ENCODE peak calls at places on chromosomes 12 and 14, in ten cellular contexts. One of them, this sample, is unnamed.
A peak's percentile ranks its signal among the peaks of the same experiment; 100 is the strongest.

GRCh38 chr12:97716356-97716755 is 253.8 kb downstream of the RMST start:
- DNase-seq in pulmonary artery endothelial cell: no peak
- DNase-seq in amniotic stem cell: no peak
- DNase-seq in DMS153: no peak
- DNase-seq in HCEC 1CT: no peak
- DNase-seq in hypothalamus: no peak
- DNase-seq in left lung: no peak
- DNase-seq in foreskin fibroblast: no peak
- DNase-seq in retinal pigment epithelial cell: peak; percentile 0
- DNase-seq in cardiac fibroblast: peak; percentile 11
- DNase-seq in this sample: no peak

GRCh38 chr12:130859128-130859527 is 12.7 kb upstream of the RAN start:
- DNase-seq in HCEC 1CT: no peak
- DNase-seq in amniotic stem cell: no peak
- DNase-seq in retinal pigment epithelial cell: no peak
- DNase-seq in hypothalamus: no peak
- DNase-seq in pulmonary artery endothelial cell: no peak
- DNase-seq in cardiac fibroblast: no peak
- DNase-seq in left lung: no peak
- DNase-seq in DMS153: no peak
- DNase-seq in foreskin fibroblast: no peak
- DNase-seq in this sample: no peak

GRCh38 chr12:80625901-80626300 is 81.5 kb upstream of the MYF6 start:
- DNase-seq in HCEC 1CT: peak; percentile 16
- DNase-seq in cardiac fibroblast: no peak
- DNase-seq in retinal pigment epithelial cell: no peak
- DNase-seq in hypothalamus: no peak
- DNase-seq in left lung: no peak
- DNase-seq in amniotic stem cell: no peak
- DNase-seq in DMS153: no peak
- DNase-seq in foreskin fibroblast: peak; percentile 32
- DNase-seq in pulmonary artery endothelial cell: no peak
- DNase-seq in this sample: no peak

GRCh38 chr12:99824900-99825562 is 159.7 kb downstream of the ANKS1B start:
- DNase-seq in cardiac fibroblast: no peak
- DNase-seq in DMS153: no peak
- DNase-seq in HCEC 1CT: no peak
- DNase-seq in retinal pigment epithelial cell: no peak
- DNase-seq in hypothalamus: no peak
- DNase-seq in left lung: no peak
- DNase-seq in pulmonary artery endothelial cell: no peak
- DNase-seq in amniotic stem cell: no peak
- DNase-seq in foreskin fibroblast: peak; percentile 0
- DNase-seq in this sample: no peak

GRCh38 chr14:91230363-91231035 is 14.0 kb downstream of the GPR68 start:
- DNase-seq in left lung: no peak
- DNase-seq in pulmonary artery endothelial cell: no peak
- DNase-seq in hypothalamus: no peak
- DNase-seq in DMS153: no peak
- DNase-seq in foreskin fibroblast: peak; percentile 23
- DNase-seq in cardiac fibroblast: no peak
- DNase-seq in amniotic stem cell: no peak
- DNase-seq in HCEC 1CT: peak; percentile 70
- DNase-seq in retinal pigment epithelial cell: no peak
- DNase-seq in this sample: no peak

GRCh38 chr14:47442206-47442605 is 233.2 kb downstream of the MDGA2 start:
- DNase-seq in amniotic stem cell: no peak
- DNase-seq in cardiac fibroblast: peak; percentile 5
- DNase-seq in left lung: peak; percentile 32
- DNase-seq in foreskin fibroblast: no peak
- DNase-seq in retinal pigment epithelial cell: peak; percentile 81
- DNase-seq in hypothalamus: no peak
- DNase-seq in pulmonary artery endothelial cell: no peak
- DNase-seq in HCEC 1CT: no peak
- DNase-seq in DMS153: no peak
- DNase-seq in this sample: peak; percentile 38

GRCh38 chr12:132204064-132204821 is 60.0 kb downstream of the NOC4L start:
- DNase-seq in pulmonary artery endothelial cell: no peak
- DNase-seq in HCEC 1CT: no peak
- DNase-seq in hypothalamus: no peak
- DNase-seq in cardiac fibroblast: no peak
- DNase-seq in DMS153: no peak
- DNase-seq in amniotic stem cell: no peak
- DNase-seq in retinal pigment epithelial cell: no peak
- DNase-seq in left lung: no peak
- DNase-seq in foreskin fibroblast: peak; percentile 73
- DNase-seq in this sample: no peak

GRCh38 chr12:27602516-27602915 is 78.5 kb downstream of the PPFIBP1 start:
- DNase-seq in cardiac fibroblast: no peak
- DNase-seq in left lung: no peak
- DNase-seq in foreskin fibroblast: no peak
- DNase-seq in retinal pigment epithelial cell: no peak
- DNase-seq in hypothalamus: no peak
- DNase-seq in amniotic stem cell: no peak
- DNase-seq in pulmonary artery endothelial cell: no peak
- DNase-seq in HCEC 1CT: peak; percentile 54
- DNase-seq in DMS153: no peak
- DNase-seq in this sample: peak; percentile 47

GRCh38 chr14:99820702-99821331 is 27.6 kb downstream of the EML1 start:
- DNase-seq in HCEC 1CT: no peak
- DNase-seq in hypothalamus: no peak
- DNase-seq in left lung: no peak
- DNase-seq in DMS153: no peak
- DNase-seq in retinal pigment epithelial cell: no peak
- DNase-seq in cardiac fibroblast: no peak
- DNase-seq in amniotic stem cell: no peak
- DNase-seq in pulmonary artery endothelial cell: no peak
- DNase-seq in foreskin fibroblast: no peak
- DNase-seq in this sample: no peak

GRCh38 chr14:74427651-74428050 is 1.6 kb upstream of the SYNDIG1L start:
- DNase-seq in hypothalamus: no peak
- DNase-seq in DMS153: no peak
- DNase-seq in left lung: no peak
- DNase-seq in retinal pigment epithelial cell: no peak
- DNase-seq in foreskin fibroblast: no peak
- DNase-seq in amniotic stem cell: no peak
- DNase-seq in cardiac fibroblast: no peak
- DNase-seq in pulmonary artery endothelial cell: no peak
- DNase-seq in HCEC 1CT: no peak
- DNase-seq in this sample: no peak

GRCh38 chr12:39395866-39396265 is 47.1 kb downstream of the KIF21A start:
- DNase-seq in left lung: no peak
- DNase-seq in DMS153: no peak
- DNase-seq in cardiac fibroblast: peak; percentile 52
- DNase-seq in amniotic stem cell: no peak
- DNase-seq in hypothalamus: no peak
- DNase-seq in HCEC 1CT: no peak
- DNase-seq in retinal pigment epithelial cell: no peak
- DNase-seq in pulmonary artery endothelial cell: no peak
- DNase-seq in foreskin fibroblast: no peak
- DNase-seq in this sample: no peak

GRCh38 chr12:7935464-7935772 is 569 bp downstream of the SLC2A3 start:
- DNase-seq in cardiac fibroblast: no peak
- DNase-seq in pulmonary artery endothelial cell: no peak
- DNase-seq in hypothalamus: no peak
- DNase-seq in foreskin fibroblast: peak; percentile 24
- DNase-seq in amniotic stem cell: no peak
- DNase-seq in retinal pigment epithelial cell: no peak
- DNase-seq in DMS153: no peak
- DNase-seq in HCEC 1CT: peak; percentile 10
- DNase-seq in left lung: no peak
- DNase-seq in this sample: no peak

GRCh38 chr12:56315626-56316473 is at the start of gene CNPY2:
- DNase-seq in left lung: peak; percentile 97
- DNase-seq in retinal pigment epithelial cell: peak; percentile 99
- DNase-seq in foreskin fibroblast: peak; percentile 98
- DNase-seq in amniotic stem cell: peak; percentile 97
- DNase-seq in cardiac fibroblast: peak; percentile 98
- DNase-seq in pulmonary artery endothelial cell: peak; percentile 90
- DNase-seq in DMS153: peak; percentile 99
- DNase-seq in HCEC 1CT: peak; percentile 98
- DNase-seq in hypothalamus: peak; percentile 80
- DNase-seq in this sample: peak; percentile 95

GRCh38 chr12:85661461-85662208 is 174.6 kb downstream of the RASSF9 start:
- DNase-seq in DMS153: no peak
- DNase-seq in HCEC 1CT: no peak
- DNase-seq in amniotic stem cell: no peak
- DNase-seq in pulmonary artery endothelial cell: no peak
- DNase-seq in retinal pigment epithelial cell: no peak
- DNase-seq in hypothalamus: no peak
- DNase-seq in foreskin fibroblast: no peak
- DNase-seq in left lung: no peak
- DNase-seq in cardiac fibroblast: no peak
- DNase-seq in this sample: no peak

GRCh38 chr12:54416908-54417603 is 2.0 kb downstream of the ITGA5 start:
- DNase-seq in HCEC 1CT: peak; percentile 45
- DNase-seq in left lung: no peak
- DNase-seq in hypothalamus: no peak
- DNase-seq in amniotic stem cell: no peak
- DNase-seq in foreskin fibroblast: peak; percentile 71
- DNase-seq in DMS153: no peak
- DNase-seq in retinal pigment epithelial cell: no peak
- DNase-seq in pulmonary artery endothelial cell: no peak
- DNase-seq in cardiac fibroblast: no peak
- DNase-seq in this sample: no peak

GRCh38 chr12:84973026-84973425 is 60.4 kb upstream of the SLC6A15 start:
- DNase-seq in left lung: no peak
- DNase-seq in retinal pigment epithelial cell: no peak
- DNase-seq in hypothalamus: no peak
- DNase-seq in amniotic stem cell: no peak
- DNase-seq in HCEC 1CT: no peak
- DNase-seq in DMS153: no peak
- DNase-seq in foreskin fibroblast: peak; percentile 49
- DNase-seq in cardiac fibroblast: no peak
- DNase-seq in pulmonary artery endothelial cell: no peak
- DNase-seq in this sample: no peak

GRCh38 chr14:66508846-66509621 is 1.1 kb downstream of the GPHN start:
- DNase-seq in cardiac fibroblast: peak; percentile 26
- DNase-seq in hypothalamus: peak; percentile 11
- DNase-seq in foreskin fibroblast: peak; percentile 58
- DNase-seq in left lung: peak; percentile 48
- DNase-seq in retinal pigment epithelial cell: no peak
- DNase-seq in DMS153: peak; percentile 4
- DNase-seq in pulmonary artery endothelial cell: no peak
- DNase-seq in amniotic stem cell: no peak
- DNase-seq in HCEC 1CT: peak; percentile 39
- DNase-seq in this sample: peak; percentile 59

GRCh38 chr12:122836027-122836921 is 1.0 kb downstream of the HIP1R start:
- DNase-seq in left lung: no peak
- DNase-seq in hypothalamus: no peak
- DNase-seq in pulmonary artery endothelial cell: no peak
- DNase-seq in foreskin fibroblast: peak; percentile 68
- DNase-seq in HCEC 1CT: peak; percentile 25
- DNase-seq in amniotic stem cell: no peak
- DNase-seq in retinal pigment epithelial cell: no peak
- DNase-seq in DMS153: peak; percentile 40
- DNase-seq in cardiac fibroblast: peak; percentile 46
- DNase-seq in this sample: no peak

GRCh38 chr12:112401054-112401453 is 8.4 kb downstream of the RPL6 start:
- DNase-seq in retinal pigment epithelial cell: no peak
- DNase-seq in cardiac fibroblast: no peak
- DNase-seq in foreskin fibroblast: no peak
- DNase-seq in DMS153: no peak
- DNase-seq in amniotic stem cell: no peak
- DNase-seq in hypothalamus: no peak
- DNase-seq in HCEC 1CT: no peak
- DNase-seq in left lung: no peak
- DNase-seq in pulmonary artery endothelial cell: no peak
- DNase-seq in this sample: no peak

GRCh38 chr12:106133136-106134087 is 5.3 kb downstream of the NUAK1 start:
- DNase-seq in left lung: no peak
- DNase-seq in HCEC 1CT: peak; percentile 8
- DNase-seq in hypothalamus: no peak
- DNase-seq in pulmonary artery endothelial cell: no peak
- DNase-seq in foreskin fibroblast: peak; percentile 31
- DNase-seq in cardiac fibroblast: no peak
- DNase-seq in retinal pigment epithelial cell: no peak
- DNase-seq in DMS153: no peak
- DNase-seq in amniotic stem cell: no peak
- DNase-seq in this sample: no peak

GRCh38 chr12:48857278-48857994 is 5.5 kb upstream of the DDX23 start:
- DNase-seq in amniotic stem cell: no peak
- DNase-seq in HCEC 1CT: no peak
- DNase-seq in hypothalamus: no peak
- DNase-seq in foreskin fibroblast: no peak
- DNase-seq in DMS153: no peak
- DNase-seq in pulmonary artery endothelial cell: no peak
- DNase-seq in retinal pigment epithelial cell: no peak
- DNase-seq in left lung: no peak
- DNase-seq in cardiac fibroblast: no peak
- DNase-seq in this sample: no peak

GRCh38 chr14:61380984-61381383 is 59.6 kb downstream of the PRKCH start:
- DNase-seq in cardiac fibroblast: no peak
- DNase-seq in HCEC 1CT: no peak
- DNase-seq in pulmonary artery endothelial cell: no peak
- DNase-seq in foreskin fibroblast: no peak
- DNase-seq in DMS153: no peak
- DNase-seq in hypothalamus: no peak
- DNase-seq in left lung: no peak
- DNase-seq in amniotic stem cell: no peak
- DNase-seq in retinal pigment epithelial cell: no peak
- DNase-seq in this sample: no peak

GRCh38 chr12:111428728-111429175 is 23.0 kb downstream of the SH2B3 start:
- DNase-seq in left lung: peak; percentile 87
- DNase-seq in retinal pigment epithelial cell: no peak
- DNase-seq in hypothalamus: no peak
- DNase-seq in pulmonary artery endothelial cell: no peak
- DNase-seq in foreskin fibroblast: no peak
- DNase-seq in DMS153: no peak
- DNase-seq in HCEC 1CT: no peak
- DNase-seq in cardiac fibroblast: no peak
- DNase-seq in amniotic stem cell: no peak
- DNase-seq in this sample: no peak

GRCh38 chr12:98418357-98419075 is 96.9 kb upstream of the TMPO start:
- DNase-seq in cardiac fibroblast: peak; percentile 98
- DNase-seq in left lung: peak; percentile 93
- DNase-seq in pulmonary artery endothelial cell: no peak
- DNase-seq in hypothalamus: no peak
- DNase-seq in DMS153: no peak
- DNase-seq in HCEC 1CT: peak; percentile 96
- DNase-seq in amniotic stem cell: peak; percentile 90
- DNase-seq in retinal pigment epithelial cell: peak; percentile 96
- DNase-seq in foreskin fibroblast: peak; percentile 94
- DNase-seq in this sample: peak; percentile 67